ENCODE peak calls at places on chromosomes 3 and 15, in seven cellular contexts. B, E, T, Z, W, Y and M are unnamed samples.

GRCh38 chr3:31624054-31624709 is 91.5 kb downstream of the STT3B start:
- DNase-seq in Y (no peak), B (no peak), W (no peak), E (no peak), T (no peak), Z (no peak), M (no peak)

GRCh38 chr3:172094621-172095557 is 55.5 kb downstream of the FNDC3B start:
- DNase-seq in E (no peak), T (no peak), Z (no peak), Y (no peak), W (no peak), B (no peak), M (no peak)

GRCh38 chr3:149291178-149291577 is 42.3 kb downstream of the TM4SF18 start:
- DNase-seq in W (no peak), Z (no peak), T (no peak), B (no peak), E (no peak), Y (no peak), M (no peak)

GRCh38 chr3:72444642-72445223 is 403.5 kb downstream of the SHQ1 start:
- DNase-seq in B (no peak), E (no peak), Y (no peak), T (no peak), W (no peak), Z (no peak), M (no peak)

GRCh38 chr3:195906865-195907729 is 1.3 kb downstream of the TNK2 start:
- DNase-seq in Z (no peak), B (peak; percentile 26), W (peak; percentile 63), T (peak; percentile 46), Y (peak; percentile 59), E (no peak), M (no peak)

GRCh38 chr15:44782516-44782915 is 46.2 kb downstream of the TRIM69 start:
- DNase-seq in B (no peak), Z (no peak), Y (no peak), T (no peak), E (no peak), W (no peak), M (no peak)

GRCh38 chr3:120202363-120202762 is 82.7 kb downstream of the GPR156 start:
- DNase-seq in T (no peak), W (no peak), Z (no peak), E (no peak), B (no peak), Y (no peak), M (no peak)

GRCh38 chr3:124246949-124247348 is 255.0 kb upstream of the ROPN1 start:
- DNase-seq in E (no peak), Y (no peak), B (peak; percentile 57), T (no peak), W (peak; percentile 40), Z (peak; percentile 14), M (no peak)

GRCh38 chr15:101153801-101154656 is 97.8 kb downstream of the CHSY1 start:
- DNase-seq in B (no peak), W (no peak), E (no peak), Y (no peak), T (no peak), Z (no peak), M (no peak)

GRCh38 chr3:182597621-182598041 is 195.7 kb upstream of the ATP11B start:
- DNase-seq in B (no peak), T (no peak), E (no peak), Z (no peak), Y (no peak), W (no peak), M (no peak)

GRCh38 chr15:62142736-62143135 is 22.3 kb downstream of the C2CD4B start:
- DNase-seq in Y (no peak), T (no peak), E (no peak), B (no peak), Z (peak; percentile 25), W (no peak), M (no peak)

GRCh38 chr15:62975515-62975914 is 67.0 kb upstream of the TPM1 start:
- DNase-seq in E (no peak), Y (no peak), Z (no peak), B (no peak), W (no peak), T (no peak), M (no peak)

GRCh38 chr3:194572944-194573491 is 60.2 kb downstream of the TMEM44 start:
- DNase-seq in E (no peak), T (no peak), B (no peak), W (no peak), Y (no peak), Z (no peak), M (no peak)

GRCh38 chr3:46692566-46692983 is 904 bp downstream of the ALS2CL start:
- DNase-seq in T (no peak), E (no peak), Z (peak; percentile 93), Y (no peak), W (no peak), B (no peak), M (no peak)

GRCh38 chr3:187242900-187243299 is 45.6 kb downstream of the RTP1 start:
- DNase-seq in T (no peak), B (no peak), Y (no peak), E (no peak), W (no peak), Z (no peak), M (no peak)

GRCh38 chr15:62569460-62570404 is 404.6 kb upstream of the C2CD4B start:
- DNase-seq in Z (peak; percentile 90), B (peak; percentile 89), T (no peak), W (peak; percentile 93), Y (no peak), E (no peak), M (peak; percentile 35)

GRCh38 chr15:79071901-79072300 is 18.7 kb downstream of the RASGRF1 start:
- DNase-seq in B (no peak), Z (no peak), E (no peak), Y (no peak), W (no peak), T (no peak), M (no peak)